ENCODE peak calls at places on chromosomes 3 and 15, in five cellular contexts. M is body of pancreas, R is aorta, L is right lobe of liver, K is heart left ventricle. T is an unnamed sample.

GRCh38 chr3:152105446-152105845 is 163.3 kb upstream of the MBNL1 start:
- DNase-seq in M (no peak), R (no peak), L (no peak), K (no peak), T (no peak)

GRCh38 chr3:70359711-70360110 is 47.3 kb upstream of the MDFIC2 start:
- DNase-seq in M (no peak), R (no peak), L (no peak), K (no peak), T (no peak)

GRCh38 chr15:33009603-33010002 is 184.9 kb downstream of the FMN1 start:
- DNase-seq in M (no peak), R (no peak), L (no peak), K (no peak), T (no peak)

GRCh38 chr15:64334530-64334929 is 21.4 kb downstream of the CSNK1G1 start:
- DNase-seq in M (no peak), R (no peak), L (no peak), K (no peak), T (no peak)

GRCh38 chr15:65759441-65759840 is 32.7 kb downstream of the DENND4A start:
- DNase-seq in M (no peak), R (no peak), L (no peak), K (no peak), T (no peak)

GRCh38 chr15:51023499-51023898 is 71.2 kb downstream of the TNFAIP8L3 start:
- DNase-seq in M (no peak), R (no peak), L (no peak), K (no peak), T (no peak)

GRCh38 chr3:197700095-197700494 is 36.6 kb downstream of the RUBCN start:
- DNase-seq in M (no peak), R (no peak), L (no peak), K (no peak), T (no peak)

GRCh38 chr15:38283010-38283409 is 30.4 kb downstream of the SPRED1 start:
- DNase-seq in M (no peak), R (no peak), L (no peak), K (no peak), T (no peak)

GRCh38 chr3:186255703-186256331 is 106.2 kb downstream of the DGKG start:
- DNase-seq in M (peak; percentile 65), R (no peak), L (no peak), K (no peak), T (no peak)

GRCh38 chr3:54999159-54999558 is 71.3 kb upstream of the LRTM1 start:
- DNase-seq in M (no peak), R (no peak), L (no peak), K (no peak), T (no peak)

GRCh38 chr3:8503871-8504610 is 2.4 kb downstream of the LMCD1 start:
- DNase-seq in M (no peak), R (no peak), L (no peak), K (no peak), T (peak; percentile 45)

GRCh38 chr3:40329081-40329480 is 19.6 kb downstream of the EIF1B start:
- DNase-seq in M (no peak), R (no peak), L (no peak), K (no peak), T (no peak)

GRCh38 chr3:115272036-115272824 is 125.1 kb upstream of the ZBTB20 start:
- DNase-seq in M (no peak), R (no peak), L (no peak), K (no peak), T (no peak)

GRCh38 chr15:41791970-41792637 is 17.8 kb downstream of the MAPKBP1 start:
- DNase-seq in M (no peak), R (no peak), L (no peak), K (no peak), T (no peak)
- H3K4me1 ChIP-seq in M (peaks cover 15% of the 10 kb centered on the region), R (peaks cover 9% of the 10 kb centered on the region), L (peaks cover 19% of the 10 kb centered on the region), K (peaks cover 67% of the 10 kb centered on the region), T (peaks cover 17% of the 10 kb centered on the region)

GRCh38 chr15:55394694-55395093 is 13.5 kb downstream of the CCPG1 start:
- DNase-seq in M (no peak), R (no peak), L (no peak), K (no peak), T (no peak)
- H3K27ac ChIP-seq in M (no peak overlapping the region), R (no peak overlapping the region), L (no peak overlapping the region), K (no peak overlapping the region), T (no peak overlapping the region)

GRCh38 chr15:89111961-89112340 is 23.7 kb downstream of the ABHD2 start:
- DNase-seq in M (no peak), R (no peak), L (no peak), K (no peak), T (no peak)
- H3K4me1 ChIP-seq in M (peaks cover 79% of the 10 kb centered on the region), R (peaks cover 6% of the 10 kb centered on the region), L (peaks cover 41% of the 10 kb centered on the region), K (peaks cover 82% of the 10 kb centered on the region), T (peaks cover 18% of the 10 kb centered on the region)

DNA sequence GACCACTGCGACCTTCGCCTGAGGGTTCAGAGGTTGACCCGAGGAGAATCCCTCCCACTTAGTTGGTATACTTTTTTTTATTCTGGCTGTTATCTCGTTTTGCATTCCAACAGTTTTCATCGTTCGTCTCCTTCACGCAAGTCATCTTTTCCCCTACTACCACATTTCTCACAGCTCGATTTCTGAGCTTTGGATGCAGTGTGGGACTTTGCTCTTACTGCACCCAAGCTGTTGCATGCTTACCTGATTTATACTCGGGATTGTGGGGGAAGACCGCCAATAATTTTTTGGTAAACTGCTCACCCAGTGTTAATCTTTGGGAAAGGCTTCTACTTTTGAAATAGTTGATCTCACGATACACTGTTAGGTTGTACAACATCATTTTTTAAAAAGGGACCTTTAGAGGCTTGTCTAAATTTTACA is 700 bp downstream of the TBC1D23 start:
- DNase-seq in M (no peak), R (no peak), L (no peak), K (no peak), T (no peak)
- H3K27ac ChIP-seq in M (peak overlapping the region; percentile 86), R (no peak overlapping the region), L (peak overlapping the region; percentile 96), K (peak overlapping the region; percentile 84), T (peak overlapping the region; percentile 82)

DNA sequence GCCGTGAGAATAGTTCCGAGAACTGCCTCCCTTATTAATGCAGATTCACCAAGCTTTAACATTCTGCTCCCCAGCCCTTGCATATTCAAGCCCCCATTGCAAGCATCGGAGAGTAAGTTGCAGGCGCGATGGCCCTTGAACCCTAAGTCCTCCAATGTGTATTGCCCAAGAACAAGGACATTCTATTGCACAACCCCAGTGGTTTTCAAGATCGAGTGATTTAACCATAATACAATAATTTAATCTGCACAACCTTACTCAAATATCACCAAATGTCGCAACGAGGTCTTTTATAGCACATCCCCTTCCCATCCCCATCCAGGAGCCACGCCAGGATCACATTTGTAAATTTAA is 21.7 kb upstream of the PLXND1 start:
- DNase-seq in M (no peak), R (no peak), L (no peak), K (no peak), T (peak; percentile 22)
- H3K4me1 ChIP-seq in M (peaks cover 47% of the 10 kb centered on the region), R (no peaks in the 10 kb centered on the region), L (peaks cover 23% of the 10 kb centered on the region), K (peaks cover 52% of the 10 kb centered on the region), T (peaks cover 17% of the 10 kb centered on the region)